ENCODE peak calls at places on chromosome 4, in eight cellular contexts. R is left ventricle myocardium inferior, O is H1, H is dorsolateral prefrontal cortex, Q is MM.1S, D is kidney, C is cardiac muscle cell, G is left lung. V is an unnamed sample.

GRCh38 chr4:10197952-10198351 is 81.4 kb upstream of the WDR1 start:
- DNase-seq in R (no peak), O (no peak), H (no peak), Q (no peak), D (no peak), C (no peak), G (no peak), V (no peak)

GRCh38 chr4:148852092-148852699 is 410.0 kb upstream of the NR3C2 start:
- DNase-seq in R (no peak), O (no peak), H (no peak), Q (no peak), D (no peak), C (peak; percentile 3), G (no peak), V (no peak)

GRCh38 chr4:183264614-183265013 is 55.5 kb downstream of the CLDN22 start:
- DNase-seq in R (no peak), O (no peak), H (no peak), Q (no peak), D (no peak), C (no peak), G (no peak), V (no peak)

GRCh38 chr4:140358281-140358680 is 15.2 kb upstream of the SCOC start:
- DNase-seq in R (no peak), O (no peak), H (no peak), Q (no peak), D (no peak), C (no peak), G (no peak), V (no peak)

GRCh38 chr4:16007471-16008095 is 44.6 kb upstream of the FGFBP2 start:
- DNase-seq in R (no peak), O (no peak), H (no peak), Q (no peak), D (no peak), C (no peak), G (no peak), V (no peak)

GRCh38 chr4:33696586-33696985 is 2547.7 kb downstream of the ARAP2 start:
- DNase-seq in R (no peak), O (no peak), H (no peak), Q (no peak), D (no peak), C (peak; percentile 67), G (no peak), V (no peak)

GRCh38 chr4:145545538-145546224 is 64.0 kb downstream of the SMAD1 start:
- DNase-seq in R (no peak), O (no peak), H (no peak), Q (no peak), D (no peak), C (peak; percentile 94), G (no peak), V (no peak)

GRCh38 chr4:123343400-123344060 is 53.1 kb upstream of the SPRY1 start:
- DNase-seq in R (no peak), O (no peak), H (no peak), Q (no peak), D (no peak), C (peak; percentile 34), G (no peak), V (no peak)

GRCh38 chr4:179196511-179196910 is 1754.3 kb upstream of the AGA start:
- DNase-seq in R (no peak), O (no peak), H (no peak), Q (no peak), D (no peak), C (no peak), G (no peak), V (no peak)

GRCh38 chr4:16418814-16419213 is 192.5 kb upstream of the TAPT1 start:
- DNase-seq in R (no peak), O (no peak), H (no peak), Q (no peak), D (no peak), C (peak; percentile 76), G (no peak), V (no peak)

GRCh38 chr4:15376594-15376993 is 51.2 kb upstream of the C1QTNF7 start:
- DNase-seq in R (no peak), O (no peak), H (no peak), Q (no peak), D (no peak), C (no peak), G (no peak), V (no peak)

GRCh38 chr4:101019313-101019712 is 328.0 kb downstream of the PPP3CA start:
- DNase-seq in R (no peak), O (no peak), H (no peak), Q (no peak), D (no peak), C (no peak), G (no peak), V (no peak)

GRCh38 chr4:11704136-11704535 is 275.4 kb upstream of the HS3ST1 start:
- DNase-seq in R (no peak), O (no peak), H (no peak), Q (no peak), D (no peak), C (no peak), G (no peak), V (no peak)

GRCh38 chr4:2250764-2251072 is 8.8 kb upstream of the HAUS3 start:
- DNase-seq in R (no peak), O (no peak), H (no peak), Q (no peak), D (no peak), C (no peak), G (peak; percentile 26), V (no peak)

GRCh38 chr4:1045595-1046201 is 34.3 kb downstream of the FGFRL1 start:
- DNase-seq in R (no peak), O (no peak), H (no peak), Q (no peak), D (peak; percentile 74), C (no peak), G (peak; percentile 30), V (no peak)

GRCh38 chr4:36192922-36193321 is 51.4 kb downstream of the ARAP2 start:
- DNase-seq in R (no peak), O (no peak), H (no peak), Q (no peak), D (no peak), C (no peak), G (no peak), V (no peak)

GRCh38 chr4:168337550-168337940 is 19.0 kb upstream of the DDX60 start:
- DNase-seq in R (no peak), O (no peak), H (no peak), Q (no peak), D (no peak), C (peak; percentile 49), G (no peak), V (no peak)

GRCh38 chr4:152591361-152591760 is 55.5 kb upstream of the FBXW7 start:
- DNase-seq in R (peak; percentile 62), O (peak; percentile 86), H (peak; percentile 31), Q (no peak), D (peak; percentile 76), C (peak; percentile 66), G (peak; percentile 61), V (no peak)

GRCh38 chr4:74284074-74284473 is 24.2 kb upstream of the EPGN start:
- DNase-seq in R (no peak), O (no peak), H (no peak), Q (no peak), D (no peak), C (peak; percentile 35), G (no peak), V (no peak)

GRCh38 chr4:68347845-68348244 is 2.0 kb downstream of the YTHDC1 start:
- DNase-seq in R (no peak), O (no peak), H (no peak), Q (no peak), D (no peak), C (no peak), G (no peak), V (no peak)

GRCh38 chr4:68344785-68345184 is 5.1 kb downstream of the YTHDC1 start:
- DNase-seq in R (no peak), O (no peak), H (no peak), Q (no peak), D (no peak), C (no peak), G (no peak), V (no peak)

GRCh38 chr4:68346461-68346860 is 3.4 kb downstream of the YTHDC1 start:
- DNase-seq in R (no peak), O (no peak), H (no peak), Q (no peak), D (no peak), C (no peak), G (no peak), V (no peak)

GRCh38 chr4:68349361-68350360 is at the start of gene YTHDC1:
- DNase-seq in R (peak; percentile 97), O (peak; percentile 93), H (peak; percentile 97), Q (peak; percentile 97), D (peak; percentile 99), C (peak; percentile 98), G (peak; percentile 97), V (peak; percentile 96)

DNA sequence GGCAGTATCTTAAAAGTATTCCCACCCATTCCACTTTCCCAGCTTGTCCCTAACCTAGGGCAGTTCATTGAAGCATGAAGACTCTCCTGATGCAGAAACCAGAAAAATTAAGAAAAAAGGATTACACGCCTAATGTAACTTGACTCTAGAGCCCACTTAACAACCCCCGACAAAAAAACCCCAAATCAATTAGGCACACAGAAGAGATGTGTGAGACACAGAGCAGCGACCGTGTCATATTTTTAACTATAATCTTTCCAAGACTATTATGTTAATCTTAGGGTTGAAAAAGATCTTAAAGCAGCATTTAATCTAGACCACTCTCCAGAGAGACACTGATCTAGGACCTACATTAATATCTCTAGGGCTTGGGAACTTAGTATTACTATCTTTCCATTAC is 1.3 kb downstream of the YTHDC1 start:
- DNase-seq in R (no peak), O (no peak), H (no peak), Q (no peak), D (no peak), C (no peak), G (no peak), V (no peak)
- H3K4me3 ChIP-seq in R (peak overlapping the region; percentile 94), O (peak overlapping the region; percentile 94), H (peak overlapping the region; percentile 94), Q (peak overlapping the region; percentile 95), D (peak overlapping the region; percentile 94), C (peak overlapping the region; percentile 99), G (peak overlapping the region; percentile 79), V (peak overlapping the region; percentile 85)

GRCh38 chr4:186840771-186841301 is 117.2 kb upstream of the FAT1 start:
- DNase-seq in R (no peak), O (no peak), H (no peak), Q (no peak), D (no peak), C (no peak), G (no peak), V (no peak)
- H3K27ac ChIP-seq in R (no peak overlapping the region), O (no peak overlapping the region), H (no peak overlapping the region), Q (no peak overlapping the region), D (no peak overlapping the region), C (no peak overlapping the region), G (no peak overlapping the region), V (no peak overlapping the region)

GRCh38 chr4:182145360-182145905 is 97.8 kb upstream of the TENM3 start:
- DNase-seq in R (no peak), O (no peak), H (no peak), Q (no peak), D (no peak), C (peak; percentile 5), G (no peak), V (no peak)
- H3K4me3 ChIP-seq in R (peak overlapping the region; percentile 73), O (peak overlapping the region; percentile 83), H (peak overlapping the region; percentile 59), Q (peak overlapping the region; percentile 74), D (no peak overlapping the region), C (peak overlapping the region; percentile 90), G (peak overlapping the region; percentile 48), V (peak overlapping the region; percentile 83)

DNA sequence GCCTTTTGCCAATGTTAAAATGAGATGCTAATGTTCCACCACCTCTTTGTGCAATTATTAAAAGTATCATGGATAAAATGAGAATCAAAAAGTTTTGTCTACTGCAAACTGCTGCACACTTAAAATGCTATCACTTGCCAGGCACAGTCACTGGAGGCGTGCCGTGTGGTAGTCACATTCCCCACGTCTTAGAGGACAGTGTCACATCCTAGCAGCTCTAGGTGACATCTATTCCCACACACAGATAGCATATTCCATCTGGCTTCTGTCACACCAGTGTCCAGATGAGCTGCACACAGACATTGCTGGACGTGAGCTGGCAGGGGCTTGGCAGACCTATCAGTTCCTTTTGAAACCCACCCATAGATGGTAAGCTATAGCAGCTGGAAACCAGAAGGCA is 47.0 kb downstream of the NSG1 start:
- DNase-seq in R (no peak), O (no peak), H (no peak), Q (no peak), D (no peak), C (no peak), G (no peak), V (no peak)
- H3K27ac ChIP-seq in R (no peak overlapping the region), O (no peak overlapping the region), H (no peak overlapping the region), Q (no peak overlapping the region), D (no peak overlapping the region), C (no peak overlapping the region), G (no peak overlapping the region), V (no peak overlapping the region)